ENCODE peak calls at places on chromosomes 2 and 18, in seven cellular contexts. E is Panc1, B is IMR-90, U is psoas muscle, P is left ventricle myocardium inferior, A is body of pancreas, V is A673. R is an unnamed sample.

GRCh38 chr2:45342-46130 is 769 bp downstream of the FAM110C start:
- DNase-seq in E (no peak), P (no peak), A (peak; percentile 61), V (no peak), U (no peak), B (no peak), R (peak; percentile 25)

GRCh38 chr2:180507028-180507427 is 473.4 kb upstream of the UBE2E3 start:
- DNase-seq in P (no peak), B (peak; percentile 56), U (no peak), A (no peak), V (no peak), E (no peak), R (no peak)

GRCh38 chr2:202494300-202494699 is 118.2 kb downstream of the BMPR2 start:
- DNase-seq in B (peak; percentile 96), P (no peak), A (no peak), U (no peak), E (no peak), V (no peak), R (peak; percentile 41)

GRCh38 chr2:85428343-85428881 is 9.9 kb downstream of the SH2D6 start:
- DNase-seq in P (no peak), B (no peak), U (no peak), A (no peak), V (no peak), E (no peak), R (no peak)

GRCh38 chr2:127700527-127701192 is 637 bp upstream of the SFT2D3 start:
- DNase-seq in E (peak; percentile 94), U (peak; percentile 85), A (peak; percentile 41), B (no peak), P (peak; percentile 50), V (no peak), R (peak; percentile 77)

GRCh38 chr2:170711774-170712652 is 3.1 kb upstream of the SP5 start:
- DNase-seq in P (no peak), V (no peak), A (peak; percentile 70), U (no peak), E (no peak), B (no peak), R (peak; percentile 78)

GRCh38 chr2:199111461-199111860 is 346.3 kb downstream of the SATB2 start:
- DNase-seq in P (no peak), V (no peak), A (no peak), B (no peak), E (no peak), U (no peak), R (no peak)

GRCh38 chr2:154698238-154698788 is at the start of gene KCNJ3:
- DNase-seq in B (no peak), U (no peak), V (no peak), E (no peak), P (no peak), A (no peak), R (no peak)

GRCh38 chr2:237604960-237605359 is 14.4 kb upstream of the RAB17 start:
- DNase-seq in E (no peak), V (no peak), P (no peak), A (peak; percentile 62), U (no peak), B (peak; percentile 26), R (no peak)

GRCh38 chr18:8673276-8674209 is 31.8 kb upstream of the MTCL1 start:
- DNase-seq in A (no peak), E (peak; percentile 67), U (no peak), P (no peak), B (peak; percentile 35), V (no peak), R (no peak)

DNA sequence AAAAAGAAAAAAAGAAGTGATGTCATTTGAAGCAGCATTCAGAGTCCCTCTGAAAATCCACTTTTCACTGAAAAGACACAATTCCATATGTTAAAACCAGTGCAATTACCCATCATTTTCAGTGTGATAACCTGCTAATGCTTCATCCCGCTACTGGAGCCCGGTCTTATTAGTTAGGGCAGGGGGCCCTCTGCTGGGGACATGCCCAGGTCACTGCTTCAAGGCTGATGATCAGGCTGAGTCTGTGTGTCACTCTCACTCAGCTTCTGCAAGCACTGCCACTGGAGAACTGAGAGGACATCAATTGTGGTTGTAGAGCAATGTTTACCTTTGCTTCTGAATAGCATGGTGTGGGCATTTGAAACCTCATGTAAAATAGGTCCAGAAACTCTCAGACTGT is 49.1 kb upstream of the NXPH2 start:
- DNase-seq in E (no peak), P (no peak), V (peak; percentile 67), U (no peak), A (peak; percentile 50), B (peak; percentile 4), R (peak; percentile 82)
- TF ChIP-seq CTCF in E (peak; percentile 70), P (peak; percentile 40), V (peak; percentile 56), U (peak; percentile 20), A (no peak), B (peak; percentile 21), R (peak; percentile 79)

DNA sequence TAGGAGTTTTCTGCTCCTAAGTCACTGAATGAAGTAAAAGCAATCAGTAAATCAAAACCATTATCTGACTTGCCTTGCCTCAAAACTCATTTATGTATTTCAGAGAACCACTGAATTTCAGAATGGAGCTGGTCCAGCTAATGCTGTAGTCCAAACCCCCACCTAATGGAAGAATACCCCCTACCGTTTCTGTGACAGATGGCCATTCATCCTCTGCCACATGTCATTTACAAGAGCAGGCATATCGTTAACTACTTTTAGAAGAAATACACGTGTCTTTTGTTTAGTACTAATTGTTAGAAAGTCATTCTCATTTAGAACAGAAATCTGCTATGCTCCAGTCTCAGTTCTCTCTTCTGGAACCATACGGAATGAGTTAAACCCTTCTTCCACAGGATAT is 12.8 kb upstream of the GALNT5 start:
- DNase-seq in V (no peak), B (no peak), P (no peak), A (no peak), E (no peak), U (no peak), R (peak; percentile 25)
- H3K27me3 ChIP-seq in V (no peaks in the 10 kb centered on the region), B (no peaks in the 10 kb centered on the region), P (no peaks in the 10 kb centered on the region), A (no peaks in the 10 kb centered on the region), E (no peaks in the 10 kb centered on the region), U (no peaks in the 10 kb centered on the region), R (no peaks in the 10 kb centered on the region)

DNA sequence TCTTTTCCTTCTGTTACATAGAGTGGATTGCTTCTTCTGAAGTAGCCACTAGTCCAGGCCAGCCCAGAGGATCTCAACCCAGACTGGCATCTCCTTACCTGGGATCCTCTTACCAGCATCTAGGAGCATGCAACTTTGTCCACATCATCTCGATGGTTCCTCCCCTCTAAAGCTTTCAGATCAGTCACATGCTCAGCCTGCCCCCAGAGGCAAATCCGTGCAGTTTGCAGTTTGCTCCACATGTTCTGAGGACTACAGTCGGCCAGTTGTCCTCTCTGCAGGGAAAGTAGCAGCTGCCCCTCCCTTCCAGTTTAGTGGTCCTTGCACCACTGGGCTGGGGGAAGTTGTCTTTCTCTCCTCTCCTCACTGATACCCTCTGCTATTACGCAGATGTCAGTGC is 259.8 kb upstream of the APCDD1 start:
- DNase-seq in A (no peak), U (no peak), V (peak; percentile 13), B (no peak), E (no peak), P (no peak), R (no peak)
- TF ChIP-seq CTCF in A (no peak), U (no peak), V (no peak), B (no peak), E (no peak), P (no peak), R (no peak)

GRCh38 chr2:26576565-26577441 is 64.4 kb downstream of the CIB4 start:
- DNase-seq in E (no peak), B (no peak), P (no peak), V (no peak), A (no peak), U (no peak), R (no peak)
- H3K27me3 ChIP-seq in E (peaks cover 4% of the 10 kb centered on the region), B (peaks cover 68% of the 10 kb centered on the region), P (peaks cover 76% of the 10 kb centered on the region), V (peaks cover 8% of the 10 kb centered on the region), A (no peaks in the 10 kb centered on the region), U (no peaks in the 10 kb centered on the region), R (peaks cover 22% of the 10 kb centered on the region)

GRCh38 chr18:24704921-24705620 is 244.6 kb downstream of the HRH4 start:
- DNase-seq in V (no peak), U (no peak), B (peak; percentile 94), E (no peak), A (no peak), P (no peak), R (no peak)

GRCh38 chr18:24710474-24710873 is 250.0 kb downstream of the HRH4 start:
- DNase-seq in A (no peak), U (no peak), P (no peak), V (no peak), E (no peak), B (no peak), R (no peak)
- TF ChIP-seq CTCF in A (no peak), U (no peak), P (no peak), V (no peak), E (no peak), B (no peak), R (no peak)